ENCODE peak calls at places on chromosomes 6 and 20, in four cellular contexts. Q is HepG2, A is K562, R is GM12878. P is an unnamed sample.

GRCh38 chr20:47122560-47122959 is 227.9 kb downstream of the EYA2 start:
- DNase-seq in A (no peak), Q (no peak), R (no peak), P (no peak)

GRCh38 chr6:36873612-36874011 is 991 bp downstream of the PPIL1 start:
- DNase-seq in A (no peak), R (no peak), Q (peak), P (no peak)

GRCh38 chr20:59291740-59292139 is 8.7 kb upstream of the EDN3 start:
- DNase-seq in Q (no peak), A (no peak), R (no peak), P (no peak)

GRCh38 chr20:14583413-14583812 is 246.0 kb upstream of the FLRT3 start:
- DNase-seq in Q (no peak), R (no peak), A (no peak), P (no peak)

GRCh38 chr6:169160855-169161560 is 92.6 kb downstream of the THBS2 start:
- DNase-seq in R (no peak), Q (no peak), A (no peak), P (no peak)

GRCh38 chr20:6075428-6076219 is 21.8 kb upstream of the LRRN4 start:
- DNase-seq in R (no peak), Q (no peak), A (no peak), P (no peak)

GRCh38 chr6:66429220-66429619 is 722.2 kb upstream of the EYS start:
- DNase-seq in A (no peak), Q (no peak), R (no peak), P (no peak)

GRCh38 chr6:156348376-156348775 is 428.8 kb upstream of the ARID1B start:
- DNase-seq in A (no peak), Q (no peak), R (no peak), P (no peak)

GRCh38 chr6:81638366-81638765 is 114.1 kb downstream of the TENT5A start:
- DNase-seq in R (no peak), Q (no peak), A (no peak), P (no peak)

GRCh38 chr6:44935693-44936300 is 392.3 kb upstream of the RUNX2 start:
- DNase-seq in A (no peak), Q (no peak), R (no peak), P (no peak)

GRCh38 chr6:151699719-151700118 is 107.8 kb upstream of the ESR1 start:
- DNase-seq in A (no peak), R (no peak), Q (no peak), P (no peak)

GRCh38 chr6:25014806-25015560 is 79.2 kb upstream of the RIPOR2 start:
- DNase-seq in A (no peak), R (no peak), Q (no peak), P (no peak)

GRCh38 chr20:10474606-10475184 is 39.6 kb downstream of the SLX4IP start:
- DNase-seq in R (no peak), A (no peak), Q (no peak), P (no peak)
- TF ChIP-seq SP1 in R (no peak), A (no peak), Q (no peak), P (no peak)

GRCh38 chr6:41416165-41416837 is 80.9 kb downstream of the NCR2 start:
- DNase-seq in R (no peak), Q (no peak), A (no peak), P (no peak)
- TF ChIP-seq TARDBP in R (no peak), Q (no peak), A (no peak), P (no peak)

DNA sequence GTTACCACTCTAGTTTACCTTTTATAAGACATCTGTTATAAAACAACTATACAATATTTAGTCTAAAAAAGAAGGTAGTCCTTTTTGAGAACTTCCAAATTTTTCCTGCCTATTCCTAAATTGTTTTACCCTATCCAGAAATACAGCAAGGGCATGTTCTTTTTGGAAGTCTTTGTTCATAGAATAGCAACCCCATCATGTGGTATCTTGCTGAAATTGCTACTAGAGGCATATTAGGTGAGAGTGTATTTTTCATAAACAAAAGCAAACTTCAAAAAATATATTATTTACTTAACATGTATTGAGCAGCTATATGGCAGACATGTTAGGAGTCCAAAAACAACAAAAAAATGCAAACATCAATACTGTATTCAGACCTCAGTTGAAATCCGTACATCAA is 371.8 kb upstream of the NRSN1 start:
- DNase-seq in Q (no peak), A (no peak), R (no peak), P (no peak)
- TF ChIP-seq SP1 in Q (no peak), A (no peak), R (no peak), P (no peak)

GRCh38 chr20:62855120-62855519 is 6.5 kb downstream of the TCFL5 start:
- DNase-seq in R (no peak), A (no peak), Q (no peak), P (no peak)

GRCh38 chr20:62850333-62850974 is 11.2 kb downstream of the TCFL5 start:
- DNase-seq in Q (no peak), A (no peak), R (no peak), P (no peak)

GRCh38 chr20:62854121-62854520 is 7.5 kb downstream of the TCFL5 start:
- DNase-seq in A (no peak), Q (no peak), R (no peak), P (no peak)

GRCh38 chr20:62852196-62852595 is 9.4 kb downstream of the TCFL5 start:
- DNase-seq in A (no peak), R (no peak), Q (no peak), P (no peak)

DNA sequence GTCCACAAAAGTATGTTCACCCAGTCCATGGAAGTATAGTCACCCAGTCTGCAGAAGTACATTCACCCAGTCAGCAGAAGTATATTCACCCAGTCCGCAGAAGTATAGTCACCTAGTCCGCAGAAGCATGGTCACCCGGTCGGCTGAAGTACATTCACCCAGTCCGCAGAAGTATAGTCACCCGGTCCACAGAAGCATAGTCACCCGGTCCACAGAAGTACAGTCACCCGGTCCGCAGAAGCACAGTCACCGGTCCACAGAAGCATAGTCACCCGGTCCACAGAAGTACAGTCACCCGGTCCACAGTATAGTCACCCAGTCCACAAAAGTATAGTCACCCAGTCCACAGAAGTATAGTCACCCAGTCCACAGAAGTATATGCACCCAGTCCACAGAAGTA is 8.8 kb downstream of the TCFL5 start:
- DNase-seq in A (no peak), Q (no peak), R (no peak), P (no peak)
- TF ChIP-seq TARDBP in A (no peak), Q (no peak), R (no peak), P (no peak)

GRCh38 chr6:57242505-57242904 is 20.4 kb upstream of the RAB23 start:
- DNase-seq in Q (peak), A (no peak), R (no peak), P (peak)
- TF ChIP-seq SP1 in Q (no peak), A (no peak), R (no peak), P (no peak)